ENCODE peak calls at places on chromosome 5, in seven cellular contexts. One of them, this sample, is unnamed.

GRCh38 chr5:137114529-137114928 is 384.6 kb downstream of the SPOCK1 start:
- DNase-seq in IMR-90: peak; percentile 25
- DNase-seq in ovary: no peak
- DNase-seq in fibroblast of the aortic adventitia: peak; percentile 65
- DNase-seq in GM23338: no peak
- DNase-seq in choroid plexus epithelial cell: peak; percentile 5
- DNase-seq in psoas muscle: no peak
- DNase-seq in this sample: peak; percentile 55

GRCh38 chr5:150009671-150010387 is 9.3 kb downstream of the HMGXB3 start:
- DNase-seq in IMR-90: no peak
- DNase-seq in ovary: no peak
- DNase-seq in fibroblast of the aortic adventitia: no peak
- DNase-seq in GM23338: no peak
- DNase-seq in choroid plexus epithelial cell: no peak
- DNase-seq in psoas muscle: no peak
- DNase-seq in this sample: peak; percentile 56

GRCh38 chr5:112228672-112229071 is 190.4 kb downstream of the EPB41L4A start:
- DNase-seq in IMR-90: peak; percentile 2
- DNase-seq in ovary: peak; percentile 40
- DNase-seq in fibroblast of the aortic adventitia: peak; percentile 74
- DNase-seq in GM23338: peak; percentile 47
- DNase-seq in choroid plexus epithelial cell: peak; percentile 50
- DNase-seq in psoas muscle: peak; percentile 62
- DNase-seq in this sample: peak; percentile 36

GRCh38 chr5:170811719-170812118 is 28.2 kb downstream of the GABRP start:
- DNase-seq in IMR-90: no peak
- DNase-seq in ovary: no peak
- DNase-seq in fibroblast of the aortic adventitia: no peak
- DNase-seq in GM23338: no peak
- DNase-seq in choroid plexus epithelial cell: no peak
- DNase-seq in psoas muscle: no peak
- DNase-seq in this sample: no peak

GRCh38 chr5:172877496-172878260 is 43.6 kb downstream of the ERGIC1 start:
- DNase-seq in IMR-90: no peak
- DNase-seq in ovary: no peak
- DNase-seq in fibroblast of the aortic adventitia: no peak
- DNase-seq in GM23338: no peak
- DNase-seq in choroid plexus epithelial cell: no peak
- DNase-seq in psoas muscle: no peak
- DNase-seq in this sample: no peak

GRCh38 chr5:164000241-164000640 is 494.8 kb downstream of the MAT2B start:
- DNase-seq in IMR-90: no peak
- DNase-seq in ovary: no peak
- DNase-seq in fibroblast of the aortic adventitia: no peak
- DNase-seq in GM23338: no peak
- DNase-seq in choroid plexus epithelial cell: peak; percentile 31
- DNase-seq in psoas muscle: no peak
- DNase-seq in this sample: no peak

GRCh38 chr5:148343603-148344230 is 8.4 kb downstream of the SPINK9 start:
- DNase-seq in IMR-90: no peak
- DNase-seq in ovary: no peak
- DNase-seq in fibroblast of the aortic adventitia: no peak
- DNase-seq in GM23338: peak; percentile 5
- DNase-seq in choroid plexus epithelial cell: no peak
- DNase-seq in psoas muscle: no peak
- DNase-seq in this sample: no peak

GRCh38 chr5:72268753-72269410 is 51.2 kb downstream of the MRPS27 start:
- DNase-seq in IMR-90: peak; percentile 43
- DNase-seq in ovary: no peak
- DNase-seq in fibroblast of the aortic adventitia: peak; percentile 54
- DNase-seq in GM23338: peak; percentile 85
- DNase-seq in choroid plexus epithelial cell: peak; percentile 70
- DNase-seq in psoas muscle: no peak
- DNase-seq in this sample: peak; percentile 68

GRCh38 chr5:96329294-96329693 is 103.8 kb downstream of the PCSK1 start:
- DNase-seq in IMR-90: no peak
- DNase-seq in ovary: no peak
- DNase-seq in fibroblast of the aortic adventitia: no peak
- DNase-seq in GM23338: no peak
- DNase-seq in choroid plexus epithelial cell: no peak
- DNase-seq in psoas muscle: no peak
- DNase-seq in this sample: no peak

GRCh38 chr5:102099766-102100331 is 196.2 kb downstream of the SLCO4C1 start:
- DNase-seq in IMR-90: no peak
- DNase-seq in ovary: no peak
- DNase-seq in fibroblast of the aortic adventitia: no peak
- DNase-seq in GM23338: no peak
- DNase-seq in choroid plexus epithelial cell: no peak
- DNase-seq in psoas muscle: no peak
- DNase-seq in this sample: no peak

GRCh38 chr5:173472164-173472563 is 143.9 kb upstream of the STC2 start:
- DNase-seq in IMR-90: peak; percentile 99
- DNase-seq in ovary: no peak
- DNase-seq in fibroblast of the aortic adventitia: peak; percentile 99
- DNase-seq in GM23338: no peak
- DNase-seq in choroid plexus epithelial cell: peak; percentile 98
- DNase-seq in psoas muscle: peak; percentile 55
- DNase-seq in this sample: peak; percentile 97

GRCh38 chr5:178801021-178801420 is 58.7 kb upstream of the ZNF354B start:
- DNase-seq in IMR-90: no peak
- DNase-seq in ovary: no peak
- DNase-seq in fibroblast of the aortic adventitia: no peak
- DNase-seq in GM23338: no peak
- DNase-seq in choroid plexus epithelial cell: no peak
- DNase-seq in psoas muscle: no peak
- DNase-seq in this sample: no peak

GRCh38 chr5:116451905-116452450 is 122.6 kb downstream of the SEMA6A start:
- DNase-seq in IMR-90: no peak
- DNase-seq in ovary: no peak
- DNase-seq in fibroblast of the aortic adventitia: no peak
- DNase-seq in GM23338: no peak
- DNase-seq in choroid plexus epithelial cell: no peak
- DNase-seq in psoas muscle: no peak
- DNase-seq in this sample: no peak

GRCh38 chr5:132388244-132389050 is 18.9 kb downstream of the SLC22A5 start:
- DNase-seq in IMR-90: peak; percentile 73
- DNase-seq in ovary: peak; percentile 83
- DNase-seq in fibroblast of the aortic adventitia: peak; percentile 81
- DNase-seq in GM23338: no peak
- DNase-seq in choroid plexus epithelial cell: peak; percentile 68
- DNase-seq in psoas muscle: no peak
- DNase-seq in this sample: peak; percentile 28

GRCh38 chr5:139593716-139594319 is 32.7 kb downstream of the UBE2D2 start:
- DNase-seq in IMR-90: peak; percentile 69
- DNase-seq in ovary: no peak
- DNase-seq in fibroblast of the aortic adventitia: peak; percentile 58
- DNase-seq in GM23338: no peak
- DNase-seq in choroid plexus epithelial cell: peak; percentile 57
- DNase-seq in psoas muscle: no peak
- DNase-seq in this sample: peak; percentile 35

GRCh38 chr5:148748702-148749101 is 77.7 kb upstream of the ADRB2 start:
- DNase-seq in IMR-90: no peak
- DNase-seq in ovary: no peak
- DNase-seq in fibroblast of the aortic adventitia: no peak
- DNase-seq in GM23338: no peak
- DNase-seq in choroid plexus epithelial cell: no peak
- DNase-seq in psoas muscle: no peak
- DNase-seq in this sample: no peak

GRCh38 chr5:54535149-54535844 is 17.7 kb downstream of the SNX18 start:
- DNase-seq in IMR-90: no peak
- DNase-seq in ovary: no peak
- DNase-seq in fibroblast of the aortic adventitia: no peak
- DNase-seq in GM23338: no peak
- DNase-seq in choroid plexus epithelial cell: no peak
- DNase-seq in psoas muscle: no peak
- DNase-seq in this sample: no peak

GRCh38 chr5:39073759-39074008 is 515 bp downstream of the RICTOR start:
- DNase-seq in IMR-90: no peak
- DNase-seq in ovary: no peak
- DNase-seq in fibroblast of the aortic adventitia: no peak
- DNase-seq in GM23338: no peak
- DNase-seq in choroid plexus epithelial cell: no peak
- DNase-seq in psoas muscle: no peak
- DNase-seq in this sample: no peak

GRCh38 chr5:180525363-180525762 is 31.2 kb downstream of the CNOT6 start:
- DNase-seq in IMR-90: no peak
- DNase-seq in ovary: no peak
- DNase-seq in fibroblast of the aortic adventitia: no peak
- DNase-seq in GM23338: no peak
- DNase-seq in choroid plexus epithelial cell: no peak
- DNase-seq in psoas muscle: no peak
- DNase-seq in this sample: no peak
- TF ChIP-seq CTCF in IMR-90: no peak
- TF ChIP-seq CTCF in ovary: no peak
- TF ChIP-seq CTCF in fibroblast of the aortic adventitia: no peak
- TF ChIP-seq CTCF in GM23338: no peak
- TF ChIP-seq CTCF in choroid plexus epithelial cell: no peak
- TF ChIP-seq CTCF in psoas muscle: no peak
- TF ChIP-seq CTCF in this sample: no peak

DNA sequence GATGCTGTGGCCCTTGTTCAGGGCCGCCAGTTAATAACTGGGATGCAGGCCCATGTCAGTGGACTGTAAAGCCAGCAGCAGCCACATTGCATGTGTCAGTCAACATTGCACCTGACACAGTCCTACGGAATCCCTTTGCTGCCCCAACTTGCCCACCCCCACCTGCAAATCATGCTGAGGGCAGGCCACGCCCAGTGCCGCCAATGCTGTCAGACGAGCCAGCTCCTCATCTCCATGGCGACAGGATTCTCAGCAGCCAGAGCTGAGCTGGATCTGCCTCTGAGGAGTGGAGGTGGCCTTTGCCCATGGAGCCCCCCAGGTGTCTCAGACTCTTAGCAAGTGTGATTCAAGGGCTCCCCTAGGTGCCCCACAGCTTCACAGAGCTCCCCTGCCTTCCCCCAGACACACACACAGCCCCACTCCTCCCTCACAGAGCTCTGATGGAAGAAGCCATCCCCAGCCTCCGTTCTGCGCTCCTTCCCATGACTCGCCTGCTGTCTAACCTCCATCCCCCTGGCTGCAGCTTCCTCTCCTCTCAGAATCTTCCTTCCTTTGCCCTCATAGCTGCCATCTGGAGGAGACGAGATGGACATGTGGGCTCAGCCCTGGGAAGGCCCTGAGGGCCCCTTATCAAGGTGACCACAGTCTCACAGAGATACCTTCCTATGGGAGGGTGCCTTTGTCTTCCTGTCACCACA is 94.5 kb downstream of the PCDH1 start:
- DNase-seq in IMR-90: no peak
- DNase-seq in ovary: no peak
- DNase-seq in fibroblast of the aortic adventitia: no peak
- DNase-seq in GM23338: peak; percentile 67
- DNase-seq in choroid plexus epithelial cell: no peak
- DNase-seq in psoas muscle: no peak
- DNase-seq in this sample: no peak
- H3K4me3 ChIP-seq in IMR-90: no peak overlapping the region
- H3K4me3 ChIP-seq in ovary: no peak overlapping the region
- H3K4me3 ChIP-seq in fibroblast of the aortic adventitia: no peak overlapping the region
- H3K4me3 ChIP-seq in GM23338: no peak overlapping the region
- H3K4me3 ChIP-seq in choroid plexus epithelial cell: no peak overlapping the region
- H3K4me3 ChIP-seq in psoas muscle: no peak overlapping the region
- H3K4me3 ChIP-seq in this sample: no peak overlapping the region

GRCh38 chr5:160385496-160385895 is 14.4 kb downstream of the FAM200C start:
- DNase-seq in IMR-90: no peak
- DNase-seq in ovary: no peak
- DNase-seq in fibroblast of the aortic adventitia: no peak
- DNase-seq in GM23338: no peak
- DNase-seq in choroid plexus epithelial cell: no peak
- DNase-seq in psoas muscle: no peak
- DNase-seq in this sample: no peak

GRCh38 chr5:160395111-160395510 is 4.7 kb downstream of the FAM200C start:
- DNase-seq in IMR-90: no peak
- DNase-seq in ovary: no peak
- DNase-seq in fibroblast of the aortic adventitia: no peak
- DNase-seq in GM23338: no peak
- DNase-seq in choroid plexus epithelial cell: no peak
- DNase-seq in psoas muscle: no peak
- DNase-seq in this sample: no peak

GRCh38 chr5:160387445-160387844 is 12.4 kb downstream of the FAM200C start:
- DNase-seq in IMR-90: no peak
- DNase-seq in ovary: no peak
- DNase-seq in fibroblast of the aortic adventitia: no peak
- DNase-seq in GM23338: no peak
- DNase-seq in choroid plexus epithelial cell: no peak
- DNase-seq in psoas muscle: no peak
- DNase-seq in this sample: no peak

DNA sequence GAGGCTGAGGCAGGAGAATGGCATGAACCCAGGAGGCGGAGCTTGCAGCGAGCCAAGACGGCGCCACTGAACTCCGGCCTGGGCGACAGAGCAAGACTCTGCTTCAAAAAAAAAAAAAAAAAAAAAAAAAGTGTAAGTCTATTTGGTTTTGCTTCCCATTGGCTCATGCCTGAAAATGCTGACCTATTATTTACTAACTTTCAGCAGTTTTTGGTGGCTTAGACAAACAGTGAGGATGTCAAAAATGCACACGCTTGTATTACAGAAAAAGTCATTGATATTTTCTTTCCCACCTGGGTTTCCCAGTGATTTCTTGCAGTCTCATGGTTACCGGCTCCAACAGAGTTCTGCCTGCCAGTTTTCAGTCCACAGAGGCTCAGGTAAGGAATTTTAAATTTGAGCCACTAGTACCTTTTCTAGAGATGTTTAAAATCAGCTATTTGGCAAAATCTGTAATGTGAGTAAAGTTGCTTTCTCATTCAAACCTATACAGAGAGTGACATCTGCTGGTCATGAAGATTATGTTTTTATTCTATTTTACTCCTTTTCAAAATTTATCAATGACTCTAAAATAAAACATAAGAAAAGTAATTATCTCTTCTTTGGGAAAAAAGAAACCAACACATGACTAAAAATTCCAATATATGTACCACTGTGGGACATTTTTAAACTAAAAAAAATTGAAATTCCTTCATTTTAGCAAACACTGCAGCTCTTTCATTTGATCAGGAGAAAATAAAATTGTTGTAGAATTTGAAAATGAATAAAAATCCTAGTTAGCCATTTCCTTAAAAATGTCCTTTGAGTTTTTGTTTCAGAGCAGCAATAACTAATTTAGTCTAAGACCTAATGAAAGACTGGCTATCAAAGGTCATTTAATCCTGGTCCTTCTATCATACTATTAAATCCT is 8.8 kb downstream of the FAM200C start:
- DNase-seq in IMR-90: peak; percentile 36
- DNase-seq in ovary: no peak
- DNase-seq in fibroblast of the aortic adventitia: peak; percentile 56
- DNase-seq in GM23338: peak; percentile 56
- DNase-seq in choroid plexus epithelial cell: peak; percentile 51
- DNase-seq in psoas muscle: no peak
- DNase-seq in this sample: peak; percentile 46
- TF ChIP-seq CTCF in IMR-90: peak; percentile 59
- TF ChIP-seq CTCF in ovary: no peak
- TF ChIP-seq CTCF in fibroblast of the aortic adventitia: peak; percentile 41
- TF ChIP-seq CTCF in GM23338: peak; percentile 52
- TF ChIP-seq CTCF in choroid plexus epithelial cell: peak; percentile 54
- TF ChIP-seq CTCF in psoas muscle: peak; percentile 49
- TF ChIP-seq CTCF in this sample: peak; percentile 39

DNA sequence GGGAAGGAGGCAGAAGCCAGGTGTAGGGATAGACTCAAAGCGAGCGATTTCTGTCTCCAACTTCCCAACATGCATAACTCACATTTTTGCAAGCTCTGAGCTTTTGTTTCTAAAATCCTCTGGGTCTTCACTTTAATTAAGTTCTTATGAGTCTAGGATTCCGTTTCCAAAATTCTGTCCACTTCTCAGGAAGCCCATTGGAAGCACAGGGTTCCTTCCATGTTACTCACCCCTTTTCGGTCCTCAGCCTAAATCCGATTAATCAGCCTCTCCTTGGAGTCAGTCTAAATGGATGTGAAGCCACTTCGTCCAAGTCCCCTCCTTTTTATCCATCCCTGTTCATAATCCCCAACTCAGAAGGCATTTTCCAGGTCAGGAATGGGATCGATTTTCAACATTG is 1.4 kb downstream of the GPX3 start:
- DNase-seq in IMR-90: no peak
- DNase-seq in ovary: no peak
- DNase-seq in fibroblast of the aortic adventitia: peak; percentile 72
- DNase-seq in GM23338: no peak
- DNase-seq in choroid plexus epithelial cell: no peak
- DNase-seq in psoas muscle: no peak
- DNase-seq in this sample: no peak
- H3K4me3 ChIP-seq in IMR-90: no peak overlapping the region
- H3K4me3 ChIP-seq in ovary: peak overlapping the region; percentile 64
- H3K4me3 ChIP-seq in fibroblast of the aortic adventitia: no peak overlapping the region
- H3K4me3 ChIP-seq in GM23338: no peak overlapping the region
- H3K4me3 ChIP-seq in choroid plexus epithelial cell: no peak overlapping the region
- H3K4me3 ChIP-seq in psoas muscle: peak overlapping the region; percentile 98
- H3K4me3 ChIP-seq in this sample: no peak overlapping the region